ENCODE peak calls at places on chromosome 20, in five cellular contexts. T is NCI-H1436, H is H54, R is WTC11, Y is RCC 7860. A is an unnamed sample.

GRCh38 chr20:45998761-45999160 is 9.9 kb upstream of the MMP9 start:
- DNase-seq in T (no peak), H (no peak), R (no peak), Y (no peak), A (no peak)

GRCh38 chr20:48012401-48012974 is 227.2 kb upstream of the SULF2 start:
- DNase-seq in T (no peak), H (no peak), R (no peak), Y (peak; percentile 54), A (no peak)

GRCh38 chr20:60930023-60930790 is 321.9 kb upstream of the CDH4 start:
- DNase-seq in T (no peak), H (no peak), R (no peak), Y (no peak), A (no peak)

GRCh38 chr20:17870063-17870740 is 98.4 kb downstream of the SNX5 start:
- DNase-seq in T (no peak), H (no peak), R (no peak), Y (no peak), A (no peak)

GRCh38 chr20:54085910-54086309 is 15.5 kb upstream of the BCAS1 start:
- DNase-seq in T (no peak), H (no peak), R (no peak), Y (no peak), A (no peak)

GRCh38 chr20:4763776-4764525 is 42.2 kb downstream of the PRND start:
- DNase-seq in T (no peak), H (no peak), R (no peak), Y (no peak), A (no peak)

GRCh38 chr20:57531986-57532566 is 7.1 kb upstream of the CTCFL start:
- DNase-seq in T (no peak), H (no peak), R (no peak), Y (no peak), A (no peak)

GRCh38 chr20:35673884-35674283 is 9.2 kb upstream of the CPNE1 start:
- DNase-seq in T (no peak), H (no peak), R (no peak), Y (no peak), A (no peak)

GRCh38 chr20:57620274-57620990 is at the start of gene ZBP1:
- DNase-seq in T (no peak), H (no peak), R (no peak), Y (no peak), A (no peak)

GRCh38 chr20:21183722-21184121 is 57.8 kb downstream of the KIZ start:
- DNase-seq in T (no peak), H (peak; percentile 49), R (no peak), Y (peak; percentile 71), A (no peak)

GRCh38 chr20:44494681-44495080 is 19.0 kb downstream of the TTPAL start:
- DNase-seq in T (no peak), H (no peak), R (no peak), Y (no peak), A (no peak)

GRCh38 chr20:3472105-3472504 is 1.3 kb downstream of the ATRN start:
- DNase-seq in T (no peak), H (no peak), R (no peak), Y (no peak), A (no peak)

GRCh38 chr20:5364136-5364821 is 47.5 kb upstream of the PROKR2 start:
- DNase-seq in T (no peak), H (no peak), R (no peak), Y (no peak), A (no peak)

GRCh38 chr20:62732766-62733165 is 24.1 kb downstream of the NTSR1 start:
- DNase-seq in T (no peak), H (no peak), R (peak; percentile 8), Y (no peak), A (no peak)

GRCh38 chr20:50007369-50007768 is 24.6 kb downstream of the SNAI1 start:
- DNase-seq in T (no peak), H (no peak), R (no peak), Y (no peak), A (no peak)

GRCh38 chr20:20318318-20319161 is 49.4 kb upstream of the INSM1 start:
- DNase-seq in T (no peak), H (no peak), R (no peak), Y (no peak), A (no peak)

GRCh38 chr20:43448748-43449535 is 8.8 kb upstream of the SRSF6 start:
- DNase-seq in T (peak; percentile 16), H (peak; percentile 57), R (peak; percentile 42), Y (peak; percentile 26), A (peak; percentile 40)

GRCh38 chr20:42836339-42836738 is 353.4 kb downstream of the PTPRT start:
- DNase-seq in T (no peak), H (no peak), R (peak; percentile 14), Y (no peak), A (no peak)

GRCh38 chr20:11101243-11101642 is 427.4 kb upstream of the JAG1 start:
- DNase-seq in T (no peak), H (no peak), R (no peak), Y (no peak), A (no peak)

GRCh38 chr20:44019638-44020335 is 105.1 kb downstream of the TOX2 start:
- DNase-seq in T (no peak), H (no peak), R (no peak), Y (no peak), A (no peak)

GRCh38 chr20:5400164-5400762 is 83.5 kb upstream of the PROKR2 start:
- DNase-seq in T (no peak), H (no peak), R (peak; percentile 42), Y (no peak), A (peak; percentile 26)

GRCh38 chr20:35657271-35657670 is 7.4 kb downstream of the CPNE1 start:
- DNase-seq in T (no peak), H (no peak), R (no peak), Y (no peak), A (no peak)

GRCh38 chr20:2604506-2604835 is 48.0 kb upstream of the NOP56 start:
- DNase-seq in T (no peak), H (no peak), R (no peak), Y (no peak), A (no peak)

GRCh38 chr20:17197041-17197440 is 29.8 kb upstream of the PCSK2 start:
- DNase-seq in T (no peak), H (no peak), R (no peak), Y (no peak), A (no peak)

GRCh38 chr20:23622839-23623343 is 14.9 kb downstream of the CST3 start:
- DNase-seq in T (no peak), H (peak; percentile 69), R (no peak), Y (peak; percentile 66), A (no peak)

GRCh38 chr20:46631212-46631869 is 19.9 kb downstream of the SLC13A3 start:
- DNase-seq in T (no peak), H (no peak), R (no peak), Y (no peak), A (no peak)

GRCh38 chr20:58001381-58001780 is 227.1 kb downstream of the ANKRD60 start:
- DNase-seq in T (no peak), H (no peak), R (no peak), Y (peak; percentile 28), A (no peak)

GRCh38 chr20:15220009-15220656 is 882.7 kb upstream of the FLRT3 start:
- DNase-seq in T (no peak), H (no peak), R (no peak), Y (no peak), A (no peak)

GRCh38 chr20:10672579-10673127 is 1.1 kb downstream of the JAG1 start:
- DNase-seq in T (no peak), H (peak; percentile 61), R (peak; percentile 51), Y (peak; percentile 67), A (peak; percentile 37)

GRCh38 chr20:62069741-62070216 is 4.1 kb upstream of the TAF4 start:
- DNase-seq in T (no peak), H (peak; percentile 84), R (no peak), Y (peak; percentile 46), A (no peak)

GRCh38 chr20:44324343-44324742 is 12.5 kb upstream of the R3HDML start:
- DNase-seq in T (no peak), H (peak; percentile 85), R (no peak), Y (no peak), A (no peak)

GRCh38 chr20:38315290-38315966 is 11.5 kb downstream of the BPI start:
- DNase-seq in T (no peak), H (no peak), R (no peak), Y (no peak), A (no peak)

GRCh38 chr20:5835870-5836269 is 85.7 kb downstream of the SHLD1 start:
- DNase-seq in T (no peak), H (no peak), R (no peak), Y (no peak), A (no peak)

GRCh38 chr20:18138639-18139583 is 1.2 kb downstream of the KAT14 start:
- DNase-seq in T (no peak), H (no peak), R (no peak), Y (no peak), A (no peak)

A was measured in neural crest cell.